ENCODE peak calls at places on chromosomes 3 and 15, in seven cellular contexts. L is PC-3, V is IMR-90, K is pancreas, O is H9, E is AG09309, Q is A673. X is an unnamed sample.

GRCh38 chr3:194961149-194961548 is 275.5 kb downstream of the FAM43A start:
- DNase-seq in L (no peak), V (no peak), K (no peak), O (no peak), E (no peak), Q (no peak), X (no peak)

GRCh38 chr15:85859671-85860070 is 64.9 kb upstream of the KLHL25 start:
- DNase-seq in L (no peak), V (no peak), K (no peak), O (no peak), E (no peak), Q (no peak), X (no peak)

GRCh38 chr3:41881233-41881821 is 80.6 kb downstream of the ULK4 start:
- DNase-seq in L (peak), V (peak), K (peak), O (no peak), E (no peak), Q (peak), X (no peak)

GRCh38 chr3:53169045-53169831 is 8.2 kb downstream of the PRKCD start:
- DNase-seq in L (no peak), V (no peak), K (no peak), O (peak), E (no peak), Q (no peak), X (no peak)

GRCh38 chr3:19155375-19155774 is 7.1 kb downstream of the KCNH8 start:
- DNase-seq in L (no peak), V (no peak), K (no peak), O (no peak), E (no peak), Q (no peak), X (no peak)

GRCh38 chr15:42608110-42608531 is 32.7 kb downstream of the STARD9 start:
- DNase-seq in L (no peak), V (no peak), K (no peak), O (no peak), E (no peak), Q (peak), X (no peak)

GRCh38 chr15:48976444-48977088 is 12.8 kb upstream of the SHC4 start:
- DNase-seq in L (no peak), V (no peak), K (no peak), O (no peak), E (no peak), Q (no peak), X (no peak)

GRCh38 chr3:23676093-23676492 is 129.7 kb upstream of the UBE2E1 start:
- DNase-seq in L (peak), V (peak), K (no peak), O (no peak), E (no peak), Q (no peak), X (no peak)

GRCh38 chr3:167032267-167032876 is 347.7 kb downstream of the ZBBX start:
- DNase-seq in L (peak), V (peak), K (peak), O (no peak), E (no peak), Q (peak), X (no peak)

GRCh38 chr15:71802770-71803169 is 7.6 kb upstream of the NR2E3 start:
- DNase-seq in L (no peak), V (no peak), K (peak), O (peak), E (no peak), Q (peak), X (no peak)

GRCh38 chr15:39188930-39189329 is 391.9 kb upstream of the THBS1 start:
- DNase-seq in L (peak), V (peak), K (no peak), O (no peak), E (peak), Q (no peak), X (no peak)

GRCh38 chr3:36697397-36698001 is 66.9 kb downstream of the DCLK3 start:
- DNase-seq in L (peak), V (no peak), K (no peak), O (peak), E (no peak), Q (peak), X (no peak)

GRCh38 chr3:110027446-110027845 is 690.1 kb upstream of the DPPA4 start:
- DNase-seq in L (peak), V (peak), K (no peak), O (no peak), E (peak), Q (peak), X (no peak)

GRCh38 chr3:41199866-41200668 is 762 bp downstream of the CTNNB1 start:
- DNase-seq in L (peak), V (no peak), K (no peak), O (peak), E (no peak), Q (no peak), X (no peak)

GRCh38 chr3:56188201-56188600 is 280.1 kb downstream of the ERC2 start:
- DNase-seq in L (no peak), V (no peak), K (no peak), O (no peak), E (no peak), Q (no peak), X (no peak)

GRCh38 chr3:6220361-6220957 is 640.5 kb upstream of the GRM7 start:
- DNase-seq in L (no peak), V (no peak), K (no peak), O (no peak), E (no peak), Q (no peak), X (no peak)

GRCh38 chr3:139299261-139300132 is 44.3 kb upstream of the MRPS22 start:
- DNase-seq in L (peak), V (peak), K (peak), O (peak), E (no peak), Q (peak), X (no peak)

GRCh38 chr3:108106031-108106430 is 15.2 kb upstream of the CD47 start:
- DNase-seq in L (peak), V (peak), K (no peak), O (no peak), E (no peak), Q (no peak), X (no peak)

GRCh38 chr3:12439161-12439560 is 45.1 kb upstream of the TSEN2 start:
- DNase-seq in L (no peak), V (no peak), K (no peak), O (no peak), E (no peak), Q (no peak), X (no peak)

GRCh38 chr3:53264718-53265117 is 8.9 kb upstream of the TKT start:
- DNase-seq in L (peak), V (no peak), K (peak), O (no peak), E (no peak), Q (no peak), X (no peak)

GRCh38 chr3:111246967-111247760 is 175.5 kb downstream of the NECTIN3 start:
- DNase-seq in L (peak), V (peak), K (no peak), O (no peak), E (peak), Q (peak), X (no peak)

GRCh38 chr3:196643201-196643749 is 3.8 kb downstream of the NRROS start:
- DNase-seq in L (no peak), V (no peak), K (no peak), O (no peak), E (no peak), Q (no peak), X (no peak)

GRCh38 chr15:101088788-101089578 is 162.9 kb downstream of the CHSY1 start:
- DNase-seq in L (peak), V (no peak), K (peak), O (peak), E (no peak), Q (peak), X (peak)

GRCh38 chr15:49190586-49190985 is 20.5 kb downstream of the GALK2 start:
- DNase-seq in L (no peak), V (no peak), K (no peak), O (no peak), E (no peak), Q (no peak), X (no peak)

GRCh38 chr3:124951511-124952390 is 17.2 kb upstream of the MUC13 start:
- DNase-seq in L (peak), V (peak), K (no peak), O (no peak), E (peak), Q (no peak), X (no peak)

GRCh38 chr15:40702077-40702476 is 7.1 kb downstream of the RAD51 start:
- DNase-seq in L (peak), V (peak), K (no peak), O (no peak), E (no peak), Q (peak), X (no peak)

GRCh38 chr3:32246079-32246675 is 7.7 kb downstream of the CMTM8 start:
- DNase-seq in L (peak), V (no peak), K (no peak), O (no peak), E (no peak), Q (no peak), X (no peak)

GRCh38 chr15:48574187-48574586 is 71.3 kb downstream of the FBN1 start:
- DNase-seq in L (no peak), V (no peak), K (no peak), O (no peak), E (no peak), Q (no peak), X (no peak)

GRCh38 chr3:64188810-64189560 is 36.3 kb downstream of the PRICKLE2 start:
- DNase-seq in L (peak), V (peak), K (peak), O (no peak), E (no peak), Q (peak), X (no peak)
- TF ChIP-seq CTCF in L (no peak), V (no peak), K (no peak), O (no peak), E (no peak), Q (no peak), X (no peak)

GRCh38 chr3:171459130-171459941 is 869 bp downstream of the TNIK start:
- DNase-seq in L (peak), V (peak), K (peak), O (peak), E (no peak), Q (peak), X (peak)

GRCh38 chr3:171458857-171459129 is 1.4 kb downstream of the TNIK start:
- DNase-seq in L (no peak), V (no peak), K (no peak), O (peak), E (no peak), Q (no peak), X (no peak)

GRCh38 chr3:171459942-171460225 is 321 bp downstream of the TNIK start:
- DNase-seq in L (peak), V (no peak), K (no peak), O (no peak), E (no peak), Q (no peak), X (no peak)

GRCh38 chr3:171461087-171461917 is 1.1 kb upstream of the TNIK start:
- DNase-seq in L (peak), V (peak), K (no peak), O (peak), E (no peak), Q (no peak), X (no peak)

DNA sequence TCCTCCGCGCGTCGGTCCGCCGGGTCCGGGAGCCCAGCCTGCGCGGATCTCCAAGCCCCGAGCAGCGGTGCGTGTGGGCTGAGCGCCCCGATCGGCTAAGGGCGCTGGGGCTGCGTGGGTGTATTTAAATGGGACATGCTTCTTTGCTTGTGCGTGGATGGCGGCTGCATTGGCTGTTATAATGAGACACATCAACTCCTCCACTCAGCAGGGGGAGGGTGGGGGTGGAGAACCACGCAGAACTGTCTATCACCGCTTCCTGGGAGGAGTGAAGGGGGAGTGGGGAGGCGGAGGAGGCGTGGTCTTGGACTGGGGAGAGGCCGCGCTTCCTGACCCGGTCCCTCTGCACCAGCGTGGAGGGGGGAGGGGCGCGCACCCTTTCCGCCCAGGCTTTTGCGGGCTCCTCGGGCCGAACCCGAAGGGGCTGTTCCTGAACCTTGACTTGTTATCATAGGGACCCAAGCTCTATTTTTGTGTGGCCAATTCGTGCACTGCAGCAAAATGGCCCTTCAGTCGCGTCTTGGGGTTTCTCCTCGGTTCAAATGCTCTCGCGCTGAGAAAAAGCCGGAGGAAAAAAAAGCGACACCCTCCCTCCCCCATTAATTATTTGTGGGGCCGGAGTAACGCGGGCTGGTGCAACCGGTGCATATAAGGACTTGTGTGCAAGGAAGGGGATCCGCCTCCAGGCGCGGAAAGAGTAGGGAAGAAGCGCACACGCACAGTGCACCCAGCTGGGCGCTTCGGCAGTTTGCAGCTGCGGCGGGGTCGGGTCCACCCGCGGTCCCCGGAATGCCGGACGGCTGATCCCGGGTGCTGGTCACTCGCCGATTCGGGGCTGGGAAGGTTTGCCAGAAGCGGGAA is at the start of gene TNIK:
- DNase-seq in L (peak), V (peak), K (peak), O (peak), E (peak), Q (peak), X (peak)
- TF ChIP-seq CTCF in L (peak), V (peak), K (no peak), O (peak), E (peak), Q (no peak), X (no peak)

DNA sequence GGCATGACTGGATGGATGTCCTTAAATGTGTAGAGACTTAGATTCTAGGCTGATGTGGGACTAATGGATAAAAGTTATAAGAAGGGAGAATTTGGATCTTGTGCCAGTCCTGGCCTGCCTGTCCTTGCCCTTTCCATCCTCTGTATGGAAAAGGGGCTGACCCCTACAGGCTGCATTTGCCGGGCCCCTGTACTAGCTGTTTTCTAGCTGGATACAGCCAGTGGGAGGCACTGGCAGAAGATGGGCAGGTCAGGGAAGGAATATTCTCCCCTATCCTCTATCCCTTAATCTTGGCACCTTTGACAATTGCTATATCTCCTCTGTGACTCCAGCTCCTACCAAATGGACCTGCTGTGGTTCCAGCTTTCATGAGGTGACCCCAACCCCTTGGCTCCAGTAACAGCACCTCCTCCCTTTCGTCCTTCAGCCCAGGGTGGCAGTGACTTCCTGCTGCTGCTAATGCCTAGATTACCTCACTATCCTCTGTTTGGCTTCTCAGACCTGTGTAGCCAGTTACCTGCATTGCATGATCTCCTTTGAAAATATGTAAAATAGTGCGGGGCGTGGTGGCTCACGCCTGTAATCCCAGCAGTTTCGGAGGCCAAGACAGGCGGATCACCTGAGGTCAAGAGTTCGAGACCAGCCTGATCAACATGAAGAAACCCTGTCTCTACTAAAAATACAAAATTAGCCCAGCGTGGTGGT is 6.2 kb upstream of the TNFAIP8L3 start:
- DNase-seq in L (no peak), V (no peak), K (no peak), O (no peak), E (no peak), Q (no peak), X (no peak)
- TF ChIP-seq CTCF in L (no peak), V (no peak), K (no peak), O (peak), E (no peak), Q (no peak), X (no peak)

GRCh38 chr3:112333002-112333385 is at the start of gene CD200:
- DNase-seq in L (no peak), V (peak), K (no peak), O (peak), E (no peak), Q (peak), X (peak)
- TF ChIP-seq CTCF in L (no peak), V (no peak), K (no peak), O (peak), E (no peak), Q (no peak), X (no peak)

GRCh38 chr3:189848636-189849035 is 217.4 kb downstream of the TP63 start:
- DNase-seq in L (no peak), V (no peak), K (no peak), O (no peak), E (no peak), Q (no peak), X (no peak)
- TF ChIP-seq CTCF in L (no peak), V (no peak), K (no peak), O (no peak), E (no peak), Q (no peak), X (no peak)

DNA sequence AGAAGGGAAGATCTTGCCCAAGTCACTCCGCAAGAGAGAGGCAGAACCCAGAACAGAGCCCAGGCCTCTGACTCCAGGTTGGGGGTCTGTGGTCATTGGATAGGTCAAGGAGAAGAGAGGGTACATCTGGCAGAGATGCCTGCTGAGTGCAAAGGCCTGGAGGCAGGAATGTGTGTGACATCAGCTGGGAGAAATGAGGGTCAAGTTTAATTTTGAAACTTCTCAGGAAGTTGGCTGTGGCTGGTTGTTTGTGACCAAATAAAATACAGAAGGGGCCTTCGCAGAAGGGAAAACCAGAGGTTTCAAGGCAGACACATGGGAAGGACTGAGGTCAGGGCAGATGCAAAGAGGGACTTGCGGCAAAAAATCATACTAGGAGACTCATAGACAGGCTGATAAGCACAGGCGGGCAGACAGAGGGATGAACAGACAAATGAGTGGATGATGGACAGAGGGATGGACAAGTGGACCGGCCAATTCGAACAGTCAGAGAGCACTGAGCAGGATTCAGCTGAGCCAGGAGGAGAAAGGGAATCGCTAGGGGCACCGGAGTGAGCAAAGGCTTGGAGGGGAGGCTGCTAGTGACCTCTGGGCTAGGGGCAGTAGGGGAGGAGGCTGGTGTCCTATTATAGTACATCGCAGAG is 28.8 kb upstream of the CACNA2D2 start:
- DNase-seq in L (no peak), V (no peak), K (no peak), O (no peak), E (no peak), Q (no peak), X (no peak)
- TF ChIP-seq CTCF in L (no peak), V (no peak), K (no peak), O (no peak), E (peak), Q (no peak), X (no peak)

GRCh38 chr3:190810957-190811356 is 51.5 kb downstream of the GMNC start:
- DNase-seq in L (peak), V (no peak), K (no peak), O (no peak), E (no peak), Q (no peak), X (no peak)
- TF ChIP-seq CTCF in L (no peak), V (no peak), K (no peak), O (no peak), E (no peak), Q (no peak), X (no peak)

DNA sequence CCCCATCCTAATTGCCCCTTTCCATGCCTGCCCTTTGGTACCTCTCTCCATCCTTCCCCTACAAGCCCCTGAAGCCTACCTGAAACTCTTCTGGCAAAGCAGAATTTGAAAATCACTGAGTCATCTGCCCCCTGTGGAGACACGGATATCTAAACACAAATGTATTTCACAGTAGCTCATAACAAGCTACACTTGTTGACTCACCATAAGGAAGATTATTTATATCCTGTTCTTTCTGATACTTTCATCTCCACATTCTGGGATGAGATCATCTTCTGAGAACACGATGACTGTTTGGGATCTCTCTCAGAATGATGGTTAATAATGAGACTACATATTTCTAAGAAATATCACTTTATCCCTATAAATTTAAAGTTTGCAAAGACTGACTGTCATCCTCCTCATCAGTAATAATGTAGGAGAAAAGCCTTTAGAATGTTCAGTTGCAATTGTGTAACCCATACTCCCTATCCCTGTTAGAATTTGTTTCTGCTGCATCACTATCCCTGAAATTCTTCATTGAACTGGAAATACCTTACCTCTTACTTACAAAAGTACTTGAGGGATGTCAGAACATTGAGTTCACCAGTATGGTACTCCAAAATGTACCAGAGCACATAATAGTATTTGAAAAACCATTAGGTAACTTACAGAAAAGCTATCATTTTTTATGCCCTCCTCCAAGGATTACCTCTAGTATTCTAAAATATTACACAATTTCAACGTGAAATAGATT is 116.1 kb upstream of the IL12A start:
- DNase-seq in L (peak), V (peak), K (no peak), O (no peak), E (peak), Q (peak), X (no peak)
- TF ChIP-seq CTCF in L (peak), V (peak), K (no peak), O (no peak), E (peak), Q (no peak), X (no peak)

GRCh38 chr15:94592495-94592894 is 361.1 kb downstream of the MCTP2 start:
- DNase-seq in L (no peak), V (no peak), K (no peak), O (no peak), E (no peak), Q (no peak), X (no peak)
- TF ChIP-seq CTCF in L (no peak), V (no peak), K (no peak), O (no peak), E (no peak), Q (no peak), X (no peak)

X was measured in mesothelial cell of epicardium.